ENCODE peak calls at places on chromosome 19, in eight cellular contexts. E is dorsolateral prefrontal cortex, J is progenitor cell of endocrine pancreas, T is coronary artery, G is AG09319, P is stomach, H is lung, S is cardiac muscle cell. M is an unnamed sample.

GRCh38 chr19:45990113-45990728 is 5.0 kb upstream of the CCDC61 start:
- DNase-seq in E (no peak), J (no peak), T (no peak), G (no peak), P (no peak), H (no peak), S (no peak), M (no peak)

GRCh38 chr19:48826606-48827020 is 9.7 kb downstream of the HSD17B14 start:
- DNase-seq in E (no peak), J (no peak), T (no peak), G (no peak), P (peak), H (peak), S (no peak), M (no peak)

GRCh38 chr19:19659646-19660245 is 3.7 kb downstream of the ATP13A1 start:
- DNase-seq in E (no peak), J (no peak), T (no peak), G (no peak), P (no peak), H (no peak), S (no peak), M (no peak)

GRCh38 chr19:58439576-58440554 is at the start of gene ZNF132:
- DNase-seq in E (peak), J (peak), T (peak), G (peak), P (peak), H (peak), S (no peak), M (peak)

GRCh38 chr19:43739836-43740235 is 14.9 kb downstream of the SMG9 start:
- DNase-seq in E (no peak), J (no peak), T (no peak), G (no peak), P (peak), H (no peak), S (no peak), M (no peak)

GRCh38 chr19:16233836-16234551 is 36.3 kb downstream of the AP1M1 start:
- DNase-seq in E (no peak), J (no peak), T (no peak), G (no peak), P (no peak), H (no peak), S (no peak), M (no peak)

GRCh38 chr19:55312621-55313117 is 12.5 kb downstream of the TMEM150B start:
- DNase-seq in E (no peak), J (no peak), T (no peak), G (no peak), P (no peak), H (no peak), S (no peak), M (no peak)

GRCh38 chr19:54551293-54551692 is 22.3 kb upstream of the LILRA2 start:
- DNase-seq in E (no peak), J (no peak), T (no peak), G (no peak), P (no peak), H (no peak), S (no peak), M (no peak)

GRCh38 chr19:341386-342127 is 3.0 kb downstream of the MIER2 start:
- DNase-seq in E (no peak), J (no peak), T (no peak), G (no peak), P (no peak), H (no peak), S (no peak), M (no peak)

GRCh38 chr19:45954132-45954531 is 19.5 kb downstream of the NOVA2 start:
- DNase-seq in E (no peak), J (no peak), T (no peak), G (no peak), P (no peak), H (no peak), S (no peak), M (peak)

GRCh38 chr19:48560095-48560530 is 8.1 kb downstream of the SULT2B1 start:
- DNase-seq in E (no peak), J (no peak), T (no peak), G (no peak), P (no peak), H (no peak), S (no peak), M (no peak)

GRCh38 chr19:15453091-15453498 is 3.3 kb upstream of the WIZ start:
- DNase-seq in E (no peak), J (no peak), T (peak), G (no peak), P (no peak), H (no peak), S (peak), M (peak)

GRCh38 chr19:47190167-47190727 is 40.8 kb downstream of the BBC3 start:
- DNase-seq in E (peak), J (no peak), T (peak), G (peak), P (peak), H (peak), S (peak), M (peak)

GRCh38 chr19:46495789-46496099 is at the start of gene PNMA8B:
- DNase-seq in E (peak), J (peak), T (no peak), G (no peak), P (no peak), H (no peak), S (peak), M (peak)

GRCh38 chr19:1003283-1003682 is 3.1 kb downstream of the GRIN3B start:
- DNase-seq in E (no peak), J (no peak), T (no peak), G (no peak), P (no peak), H (no peak), S (no peak), M (no peak)

GRCh38 chr19:29634002-29634401 is 27.9 kb downstream of the POP4 start:
- DNase-seq in E (no peak), J (no peak), T (no peak), G (no peak), P (no peak), H (no peak), S (no peak), M (no peak)
- TF ChIP-seq CTCF in E (no peak), J (no peak), T (no peak), G (no peak), P (no peak), H (no peak), S (no peak), M (no peak)

GRCh38 chr19:3275583-3276340 is 51.3 kb downstream of the CELF5 start:
- DNase-seq in E (peak), J (peak), T (no peak), G (peak), P (peak), H (peak), S (peak), M (peak)
- TF ChIP-seq CTCF in E (peak), J (peak), T (no peak), G (no peak), P (no peak), H (peak), S (no peak), M (no peak)

GRCh38 chr19:28468701-28469459 is 744.1 kb downstream of the UQCRFS1 start:
- DNase-seq in E (no peak), J (no peak), T (no peak), G (no peak), P (no peak), H (no peak), S (no peak), M (peak)
- TF ChIP-seq CTCF in E (no peak), J (no peak), T (no peak), G (no peak), P (no peak), H (no peak), S (no peak), M (no peak)

GRCh38 chr19:5038631-5039271 is 69.8 kb downstream of the KDM4B start:
- DNase-seq in E (no peak), J (no peak), T (no peak), G (no peak), P (peak), H (no peak), S (no peak), M (no peak)
- TF ChIP-seq CTCF in E (peak), J (peak), T (peak), G (peak), P (no peak), H (peak), S (peak), M (peak)

GRCh38 chr19:34017024-34017423 is 155.3 kb upstream of the LSM14A start:
- DNase-seq in E (no peak), J (no peak), T (no peak), G (no peak), P (no peak), H (no peak), S (no peak), M (no peak)
- TF ChIP-seq CTCF in E (no peak), J (no peak), T (no peak), G (no peak), P (no peak), H (no peak), S (no peak), M (no peak)

GRCh38 chr19:23758187-23759074 is at the start of gene ZNF681:
- DNase-seq in E (peak), J (peak), T (peak), G (peak), P (peak), H (peak), S (peak), M (peak)
- TF ChIP-seq CTCF in E (no peak), J (peak), T (no peak), G (no peak), P (no peak), H (no peak), S (peak), M (peak)

GRCh38 chr19:38952395-38953165 is 21.8 kb downstream of the MRPS12 start:
- DNase-seq in E (no peak), J (no peak), T (no peak), G (no peak), P (peak), H (peak), S (peak), M (peak)
- TF ChIP-seq CTCF in E (peak), J (peak), T (no peak), G (no peak), P (no peak), H (no peak), S (peak), M (peak)

GRCh38 chr19:10603873-10604459 is 16.9 kb upstream of the AP1M2 start:
- DNase-seq in E (no peak), J (no peak), T (no peak), G (no peak), P (peak), H (no peak), S (no peak), M (no peak)

GRCh38 chr19:10603084-10603872 is 16.2 kb upstream of the AP1M2 start:
- DNase-seq in E (no peak), J (no peak), T (peak), G (no peak), P (peak), H (no peak), S (peak), M (peak)

GRCh38 chr19:10601999-10602329 is 14.9 kb upstream of the AP1M2 start:
- DNase-seq in E (no peak), J (no peak), T (no peak), G (no peak), P (no peak), H (no peak), S (no peak), M (no peak)

GRCh38 chr19:10604460-10604980 is 17.4 kb upstream of the AP1M2 start:
- DNase-seq in E (no peak), J (no peak), T (no peak), G (no peak), P (peak), H (no peak), S (no peak), M (no peak)

GRCh38 chr19:10602330-10603083 is 15.4 kb upstream of the AP1M2 start:
- DNase-seq in E (peak), J (peak), T (peak), G (no peak), P (peak), H (peak), S (peak), M (peak)
- TF ChIP-seq CTCF in E (no peak), J (no peak), T (no peak), G (no peak), P (no peak), H (no peak), S (no peak), M (no peak)